ENCODE peak calls at places on chromosomes 7 and 10, in five cellular contexts. Q is H1, U is GM12878, C is HepG2, T is NT2/D1. G is an unnamed sample.

GRCh38 chr10:132226586-132227405 is 40.0 kb downstream of the DPYSL4 start:
- DNase-seq in U (no peak), Q (no peak), C (no peak), T (no peak), G (no peak)

GRCh38 chr10:30059209-30060107 is at the start of gene JCAD:
- DNase-seq in Q (no peak), T (peak), U (no peak), C (no peak), G (peak)

GRCh38 chr7:106111671-106112117 is 418 bp downstream of the SYPL1 start:
- DNase-seq in C (peak), T (no peak), U (no peak), Q (no peak), G (peak)

GRCh38 chr10:30583778-30584415 is 45.7 kb downstream of the LYZL2 start:
- DNase-seq in Q (no peak), U (peak), C (peak), T (no peak), G (no peak)

GRCh38 chr10:10927608-10928007 is 90.1 kb upstream of the CELF2 start:
- DNase-seq in Q (no peak), T (no peak), U (no peak), C (no peak), G (no peak)

GRCh38 chr10:29795856-29796255 is 161.1 kb upstream of the SVIL start:
- DNase-seq in C (no peak), T (no peak), U (no peak), Q (no peak), G (no peak)

GRCh38 chr7:43666938-43667337 is 62.4 kb downstream of the COA1 start:
- DNase-seq in U (no peak), C (no peak), Q (no peak), T (no peak), G (no peak)

GRCh38 chr7:120523985-120524384 is 251.0 kb downstream of the KCND2 start:
- DNase-seq in T (no peak), U (no peak), Q (no peak), C (no peak), G (no peak)

GRCh38 chr7:110988890-110989501 is 101.9 kb upstream of the LRRN3 start:
- DNase-seq in C (no peak), T (no peak), U (no peak), Q (no peak), G (no peak)

GRCh38 chr7:1544178-1544895 is 11.7 kb downstream of the TMEM184A start:
- DNase-seq in T (no peak), C (no peak), Q (no peak), U (no peak), G (no peak)

GRCh38 chr7:27179503-27180430 is 5.3 kb downstream of the HOXA11 start:
- DNase-seq in Q (no peak), C (peak), U (no peak), T (no peak), G (peak)

GRCh38 chr10:64501807-64502206 is 980.6 kb downstream of the REEP3 start:
- DNase-seq in U (no peak), T (no peak), Q (no peak), C (no peak), G (no peak)

GRCh38 chr10:64502936-64503335 is 981.7 kb downstream of the REEP3 start:
- DNase-seq in Q (no peak), U (no peak), T (no peak), C (no peak), G (no peak)

DNA sequence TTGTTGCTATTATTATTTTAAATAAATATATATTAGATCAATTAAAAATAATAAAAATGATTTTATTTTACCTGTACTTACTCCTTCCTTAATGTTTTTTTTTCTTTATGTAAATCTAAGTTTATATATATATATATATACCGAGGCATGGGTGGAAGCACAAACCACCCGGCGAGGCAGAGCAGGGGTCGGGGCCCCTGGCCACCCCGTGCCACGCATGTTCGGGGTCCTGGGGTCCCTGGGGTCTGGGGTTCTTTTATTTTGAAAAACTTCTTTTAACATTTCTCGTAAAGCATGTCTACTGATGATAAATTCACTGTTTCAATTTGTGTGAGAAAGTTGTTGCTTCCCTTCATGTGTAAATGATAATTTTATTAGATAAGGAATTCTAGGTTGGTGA is 976.1 kb downstream of the REEP3 start:
- DNase-seq in Q (no peak), U (no peak), C (no peak), T (no peak), G (no peak)
- TF ChIP-seq SUZ12 in Q (no peak), U (no peak), C (no peak), T (no peak), G (no peak)

DNA sequence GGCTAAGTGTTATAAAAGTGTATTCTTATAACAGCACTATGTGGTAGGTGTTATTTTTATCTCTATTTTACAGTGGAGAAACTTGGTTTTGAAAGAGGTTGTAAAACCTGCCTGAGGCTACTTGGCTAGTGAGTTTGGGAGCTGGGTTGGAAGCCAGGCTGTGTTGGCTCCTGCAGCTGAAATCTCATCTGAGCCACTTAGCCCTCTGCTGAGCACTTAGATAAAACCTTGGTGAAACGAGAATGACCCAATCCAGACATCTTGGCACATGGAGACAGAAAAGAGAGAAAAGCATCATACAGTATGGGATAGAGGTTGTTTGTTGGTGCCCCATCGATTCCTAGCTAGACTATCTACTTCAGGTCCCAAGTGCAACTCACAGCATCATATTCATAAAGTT is 37.4 kb downstream of the BLNK start:
- DNase-seq in C (no peak), T (no peak), Q (no peak), U (no peak), G (no peak)
- TF ChIP-seq SUZ12 in C (no peak), T (no peak), Q (no peak), U (no peak), G (no peak)

DNA sequence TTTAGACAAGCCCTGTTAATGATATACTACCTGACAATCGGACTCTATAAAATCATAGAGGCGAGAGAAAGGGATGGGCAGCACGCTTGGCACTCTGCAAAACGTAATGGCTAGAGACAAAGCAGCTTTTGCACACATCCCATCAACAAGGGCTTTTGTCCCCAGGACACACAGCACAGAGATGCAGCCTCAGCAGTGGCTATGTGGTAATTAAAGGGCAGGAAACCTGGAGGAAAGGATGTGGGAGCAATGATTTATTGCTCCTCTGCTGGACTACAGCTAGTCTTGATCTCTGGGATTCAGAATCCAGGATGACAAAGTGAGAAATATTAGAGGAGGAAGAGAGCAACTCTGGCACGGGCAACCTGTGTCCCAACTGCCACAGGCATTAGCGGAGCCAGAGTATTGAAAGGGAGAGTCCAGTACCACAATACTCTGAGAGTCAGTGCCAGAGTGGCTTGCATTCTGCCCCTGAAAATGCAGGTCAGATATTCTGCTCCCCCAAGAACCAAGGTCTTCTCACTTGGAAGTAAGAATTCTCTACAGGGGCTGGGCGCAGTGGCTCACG is 96.5 kb downstream of the ARMH3 start:
- DNase-seq in C (no peak), U (no peak), T (no peak), Q (no peak), G (no peak)
- TF ChIP-seq SUZ12 in C (no peak), U (no peak), T (no peak), Q (no peak), G (no peak)

GRCh38 chr7:76179686-76180085 is 22.0 kb upstream of the SRRM3 start:
- DNase-seq in Q (no peak), U (no peak), T (no peak), C (no peak), G (no peak)

GRCh38 chr7:76182225-76182965 is 19.3 kb upstream of the SRRM3 start:
- DNase-seq in Q (no peak), C (no peak), T (no peak), U (no peak), G (no peak)

GRCh38 chr7:76189276-76189675 is 12.4 kb upstream of the SRRM3 start:
- DNase-seq in Q (no peak), C (no peak), U (no peak), T (no peak), G (no peak)

GRCh38 chr7:76187246-76187645 is 14.4 kb upstream of the SRRM3 start:
- DNase-seq in U (no peak), C (no peak), Q (no peak), T (no peak), G (no peak)

DNA sequence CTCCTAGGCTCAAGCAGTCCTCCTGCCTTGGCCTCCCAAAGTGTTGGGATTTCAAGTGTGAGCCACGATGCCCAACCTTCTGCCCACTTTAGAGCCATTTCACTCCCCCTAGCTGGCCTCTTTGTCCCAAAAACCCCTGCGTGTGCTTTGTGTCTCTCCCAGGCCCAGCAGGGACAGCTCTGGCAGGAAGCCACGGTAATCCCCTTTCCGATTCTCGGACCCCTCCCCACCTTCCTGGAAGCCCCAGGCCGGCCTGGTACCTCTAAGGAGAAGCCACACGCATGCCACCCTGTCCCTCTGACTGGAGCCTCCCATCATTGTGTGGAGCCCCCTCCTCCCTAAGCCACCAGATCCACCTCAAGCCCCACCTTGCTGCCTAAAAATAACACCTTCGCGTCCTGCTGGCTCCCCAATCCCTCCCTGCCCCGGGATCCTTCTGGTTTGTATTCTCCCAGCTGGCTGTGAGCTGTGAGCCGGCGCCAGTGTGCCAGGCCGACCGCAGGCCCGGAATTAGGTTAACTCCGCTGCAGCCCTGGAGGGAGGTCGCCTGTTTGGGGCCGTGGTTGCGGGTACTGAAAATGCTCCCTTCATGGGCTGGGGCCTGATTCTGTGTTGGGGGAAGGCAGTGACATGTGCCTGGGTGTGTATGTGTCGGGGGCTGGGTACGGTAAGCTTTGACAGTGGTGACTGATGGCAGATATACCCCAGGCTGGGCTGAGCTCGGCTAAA is 16.3 kb upstream of the SRRM3 start:
- DNase-seq in T (no peak), U (no peak), Q (no peak), C (no peak), G (no peak)
- TF ChIP-seq SUZ12 in T (no peak), U (no peak), Q (no peak), C (no peak), G (no peak)

DNA sequence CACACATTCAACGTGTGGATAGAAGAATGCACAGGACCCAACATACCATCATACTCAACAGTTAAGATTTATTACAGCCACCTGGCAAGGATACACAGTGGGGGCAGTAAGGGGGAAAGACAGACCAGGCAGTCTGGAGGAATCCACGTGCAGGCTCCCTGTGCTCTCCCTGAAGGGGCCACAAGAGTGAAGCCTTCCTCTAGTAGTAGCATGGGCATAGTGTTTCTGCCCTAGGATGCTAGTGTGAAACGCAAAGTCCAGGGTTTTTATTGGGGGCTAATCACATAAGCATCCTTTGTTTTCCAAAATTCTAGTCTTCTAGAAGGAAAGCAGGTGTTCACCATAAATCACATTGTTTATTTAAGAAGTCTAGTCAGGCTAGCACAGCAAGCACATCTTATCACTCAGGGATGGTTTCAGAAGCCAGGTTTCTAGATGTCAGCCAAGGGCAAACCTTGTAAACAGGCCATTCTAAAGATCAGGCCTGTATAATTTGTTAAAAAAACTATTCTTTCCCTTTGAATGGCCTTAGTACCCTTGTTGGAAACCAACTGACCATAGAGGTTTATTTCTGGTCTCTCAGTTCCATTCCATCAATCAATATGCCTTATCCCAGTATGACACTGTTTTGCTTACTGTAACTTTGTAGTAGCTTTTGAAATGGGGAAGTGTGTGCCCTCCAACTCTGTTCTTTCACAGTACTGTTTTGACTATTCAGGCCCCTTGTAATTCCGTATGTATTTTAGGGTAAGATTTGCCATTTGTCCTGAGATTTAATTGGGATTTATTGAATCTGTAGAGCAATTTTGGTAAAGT is 12.4 kb upstream of the TFAM start:
- DNase-seq in T (no peak), C (no peak), Q (no peak), U (peak), G (no peak)
- TF ChIP-seq SUZ12 in T (no peak), C (no peak), Q (no peak), U (no peak), G (no peak)

GRCh38 chr10:17662193-17663138 is 18.5 kb downstream of the STAM start:
- DNase-seq in U (no peak), T (no peak), C (no peak), Q (no peak), G (no peak)
- TF ChIP-seq SUZ12 in U (no peak), T (no peak), C (no peak), Q (no peak), G (no peak)